ENCODE peak calls at places on chromosomes 7 and 10, in five cellular contexts. One of them, this sample, is unnamed.
A peak's percentile ranks its signal among the peaks of the same experiment; 100 is the strongest.

GRCh38 chr10:132518572-132519381 is 18.8 kb upstream of the INPP5A start:
- DNase-seq in COR-L47: no peak
- DNase-seq in hypothalamus: no peak
- DNase-seq in activated CD8-positive, alpha-beta T cell treated with anti-CD3 and anti-CD28 coated beads for 36 hours: peak; percentile 26
- DNase-seq in EL: no peak
- DNase-seq in this sample: no peak

GRCh38 chr7:28587211-28587610 is 174.9 kb downstream of the CREB5 start:
- DNase-seq in COR-L47: no peak
- DNase-seq in activated CD8-positive, alpha-beta T cell treated with anti-CD3 and anti-CD28 coated beads for 36 hours: no peak
- DNase-seq in hypothalamus: no peak
- DNase-seq in EL: peak; percentile 31
- DNase-seq in this sample: no peak

GRCh38 chr10:120085386-120085785 is 192.9 kb downstream of the SEC23IP start:
- DNase-seq in hypothalamus: no peak
- DNase-seq in activated CD8-positive, alpha-beta T cell treated with anti-CD3 and anti-CD28 coated beads for 36 hours: no peak
- DNase-seq in EL: no peak
- DNase-seq in COR-L47: no peak
- DNase-seq in this sample: no peak

GRCh38 chr7:70894799-70895198 is 237.1 kb upstream of the GALNT17 start:
- DNase-seq in COR-L47: no peak
- DNase-seq in hypothalamus: no peak
- DNase-seq in activated CD8-positive, alpha-beta T cell treated with anti-CD3 and anti-CD28 coated beads for 36 hours: no peak
- DNase-seq in EL: no peak
- DNase-seq in this sample: no peak

GRCh38 chr10:122140477-122140902 is 130.6 kb upstream of the BTBD16 start:
- DNase-seq in activated CD8-positive, alpha-beta T cell treated with anti-CD3 and anti-CD28 coated beads for 36 hours: no peak
- DNase-seq in hypothalamus: no peak
- DNase-seq in COR-L47: no peak
- DNase-seq in EL: peak; percentile 75
- DNase-seq in this sample: no peak

GRCh38 chr7:114901771-114902170 is 20.1 kb upstream of the MDFIC start:
- DNase-seq in activated CD8-positive, alpha-beta T cell treated with anti-CD3 and anti-CD28 coated beads for 36 hours: no peak
- DNase-seq in COR-L47: no peak
- DNase-seq in hypothalamus: no peak
- DNase-seq in EL: peak; percentile 36
- DNase-seq in this sample: no peak

GRCh38 chr10:101840102-101840684 is 3.4 kb downstream of the KCNIP2 start:
- DNase-seq in COR-L47: no peak
- DNase-seq in hypothalamus: no peak
- DNase-seq in EL: peak; percentile 63
- DNase-seq in activated CD8-positive, alpha-beta T cell treated with anti-CD3 and anti-CD28 coated beads for 36 hours: peak; percentile 58
- DNase-seq in this sample: peak; percentile 27

GRCh38 chr7:84492128-84492527 is 297.5 kb upstream of the SEMA3A start:
- DNase-seq in activated CD8-positive, alpha-beta T cell treated with anti-CD3 and anti-CD28 coated beads for 36 hours: no peak
- DNase-seq in COR-L47: no peak
- DNase-seq in hypothalamus: no peak
- DNase-seq in EL: no peak
- DNase-seq in this sample: no peak

GRCh38 chr10:15558136-15558535 is 161.6 kb downstream of the ITGA8 start:
- DNase-seq in COR-L47: no peak
- DNase-seq in EL: peak; percentile 70
- DNase-seq in activated CD8-positive, alpha-beta T cell treated with anti-CD3 and anti-CD28 coated beads for 36 hours: no peak
- DNase-seq in hypothalamus: no peak
- DNase-seq in this sample: no peak

GRCh38 chr7:157111311-157111710 is 27.4 kb upstream of the UBE3C start:
- DNase-seq in EL: no peak
- DNase-seq in COR-L47: no peak
- DNase-seq in activated CD8-positive, alpha-beta T cell treated with anti-CD3 and anti-CD28 coated beads for 36 hours: no peak
- DNase-seq in hypothalamus: no peak
- DNase-seq in this sample: no peak

GRCh38 chr7:142854505-142855400 is at the start of gene EPHB6:
- DNase-seq in EL: peak; percentile 62
- DNase-seq in activated CD8-positive, alpha-beta T cell treated with anti-CD3 and anti-CD28 coated beads for 36 hours: peak; percentile 58
- DNase-seq in COR-L47: peak; percentile 47
- DNase-seq in hypothalamus: no peak
- DNase-seq in this sample: peak; percentile 78

GRCh38 chr10:70480254-70480861 is 1.8 kb downstream of the PALD1 start:
- DNase-seq in hypothalamus: no peak
- DNase-seq in activated CD8-positive, alpha-beta T cell treated with anti-CD3 and anti-CD28 coated beads for 36 hours: peak; percentile 66
- DNase-seq in COR-L47: no peak
- DNase-seq in EL: no peak
- DNase-seq in this sample: peak; percentile 84

GRCh38 chr7:114903131-114903530 is 18.8 kb upstream of the MDFIC start:
- DNase-seq in activated CD8-positive, alpha-beta T cell treated with anti-CD3 and anti-CD28 coated beads for 36 hours: no peak
- DNase-seq in COR-L47: no peak
- DNase-seq in hypothalamus: no peak
- DNase-seq in EL: no peak
- DNase-seq in this sample: no peak

GRCh38 chr7:22559829-22560489 is 60.0 kb upstream of the STEAP1B start:
- DNase-seq in EL: peak; percentile 86
- DNase-seq in COR-L47: peak; percentile 58
- DNase-seq in hypothalamus: no peak
- DNase-seq in activated CD8-positive, alpha-beta T cell treated with anti-CD3 and anti-CD28 coated beads for 36 hours: peak; percentile 83
- DNase-seq in this sample: peak; percentile 65

GRCh38 chr7:150351587-150352194 is 10.3 kb upstream of the RARRES2 start:
- DNase-seq in activated CD8-positive, alpha-beta T cell treated with anti-CD3 and anti-CD28 coated beads for 36 hours: no peak
- DNase-seq in hypothalamus: no peak
- DNase-seq in COR-L47: no peak
- DNase-seq in EL: no peak
- DNase-seq in this sample: no peak

GRCh38 chr10:119413738-119414611 is 128.5 kb downstream of the RGS10 start:
- DNase-seq in hypothalamus: no peak
- DNase-seq in activated CD8-positive, alpha-beta T cell treated with anti-CD3 and anti-CD28 coated beads for 36 hours: no peak
- DNase-seq in EL: peak; percentile 21
- DNase-seq in COR-L47: no peak
- DNase-seq in this sample: no peak

GRCh38 chr10:80856186-80856585 is 318.5 kb downstream of the SH2D4B start:
- DNase-seq in hypothalamus: no peak
- DNase-seq in activated CD8-positive, alpha-beta T cell treated with anti-CD3 and anti-CD28 coated beads for 36 hours: no peak
- DNase-seq in EL: no peak
- DNase-seq in COR-L47: no peak
- DNase-seq in this sample: no peak

GRCh38 chr10:70662362-70663220 is 9.7 kb upstream of the ADAMTS14 start:
- DNase-seq in EL: no peak
- DNase-seq in COR-L47: no peak
- DNase-seq in activated CD8-positive, alpha-beta T cell treated with anti-CD3 and anti-CD28 coated beads for 36 hours: no peak
- DNase-seq in hypothalamus: no peak
- DNase-seq in this sample: no peak

GRCh38 chr10:5999440-6000165 is 22.3 kb upstream of the IL15RA start:
- DNase-seq in activated CD8-positive, alpha-beta T cell treated with anti-CD3 and anti-CD28 coated beads for 36 hours: no peak
- DNase-seq in EL: no peak
- DNase-seq in hypothalamus: no peak
- DNase-seq in COR-L47: peak; percentile 74
- DNase-seq in this sample: no peak

GRCh38 chr7:102834999-102835398 is 77.8 kb upstream of the LRRC17 start:
- DNase-seq in hypothalamus: no peak
- DNase-seq in EL: peak; percentile 85
- DNase-seq in COR-L47: no peak
- DNase-seq in activated CD8-positive, alpha-beta T cell treated with anti-CD3 and anti-CD28 coated beads for 36 hours: peak; percentile 42
- DNase-seq in this sample: no peak

GRCh38 chr10:24505759-24506158 is 217.9 kb downstream of the ARHGAP21 start:
- DNase-seq in EL: no peak
- DNase-seq in COR-L47: no peak
- DNase-seq in hypothalamus: no peak
- DNase-seq in activated CD8-positive, alpha-beta T cell treated with anti-CD3 and anti-CD28 coated beads for 36 hours: no peak
- DNase-seq in this sample: no peak

GRCh38 chr10:59750155-59750945 is 2.9 kb downstream of the MRLN start:
- DNase-seq in EL: no peak
- DNase-seq in hypothalamus: no peak
- DNase-seq in activated CD8-positive, alpha-beta T cell treated with anti-CD3 and anti-CD28 coated beads for 36 hours: no peak
- DNase-seq in COR-L47: no peak
- DNase-seq in this sample: no peak

GRCh38 chr7:20030417-20030816 is 186.8 kb downstream of the MACC1 start:
- DNase-seq in hypothalamus: no peak
- DNase-seq in EL: no peak
- DNase-seq in COR-L47: no peak
- DNase-seq in activated CD8-positive, alpha-beta T cell treated with anti-CD3 and anti-CD28 coated beads for 36 hours: no peak
- DNase-seq in this sample: no peak

GRCh38 chr7:47968852-47969774 is 10.3 kb downstream of the HUS1 start:
- DNase-seq in hypothalamus: peak; percentile 19
- DNase-seq in activated CD8-positive, alpha-beta T cell treated with anti-CD3 and anti-CD28 coated beads for 36 hours: peak; percentile 75
- DNase-seq in EL: peak; percentile 63
- DNase-seq in COR-L47: peak; percentile 59
- DNase-seq in this sample: peak; percentile 59

GRCh38 chr10:26488344-26488743 is 50.2 kb downstream of the APBB1IP start:
- DNase-seq in hypothalamus: no peak
- DNase-seq in EL: peak; percentile 86
- DNase-seq in COR-L47: no peak
- DNase-seq in activated CD8-positive, alpha-beta T cell treated with anti-CD3 and anti-CD28 coated beads for 36 hours: peak; percentile 47
- DNase-seq in this sample: no peak

GRCh38 chr10:63795461-63795860 is 274.3 kb downstream of the REEP3 start:
- DNase-seq in activated CD8-positive, alpha-beta T cell treated with anti-CD3 and anti-CD28 coated beads for 36 hours: no peak
- DNase-seq in COR-L47: no peak
- DNase-seq in EL: no peak
- DNase-seq in hypothalamus: no peak
- DNase-seq in this sample: no peak

GRCh38 chr10:64558094-64558870 is 1037.1 kb downstream of the REEP3 start:
- DNase-seq in hypothalamus: no peak
- DNase-seq in COR-L47: no peak
- DNase-seq in EL: no peak
- DNase-seq in activated CD8-positive, alpha-beta T cell treated with anti-CD3 and anti-CD28 coated beads for 36 hours: no peak
- DNase-seq in this sample: no peak

GRCh38 chr7:149723082-149723767 is 50.2 kb downstream of the ZNF467 start:
- DNase-seq in hypothalamus: no peak
- DNase-seq in activated CD8-positive, alpha-beta T cell treated with anti-CD3 and anti-CD28 coated beads for 36 hours: no peak
- DNase-seq in COR-L47: no peak
- DNase-seq in EL: no peak
- DNase-seq in this sample: no peak

GRCh38 chr7:101093907-101094306 is 8.6 kb downstream of the TRIM56 start:
- DNase-seq in hypothalamus: no peak
- DNase-seq in EL: peak; percentile 93
- DNase-seq in COR-L47: no peak
- DNase-seq in activated CD8-positive, alpha-beta T cell treated with anti-CD3 and anti-CD28 coated beads for 36 hours: no peak
- DNase-seq in this sample: no peak

GRCh38 chr7:102284399-102284798 is 2.3 kb upstream of the SH2B2 start:
- DNase-seq in EL: no peak
- DNase-seq in COR-L47: no peak
- DNase-seq in activated CD8-positive, alpha-beta T cell treated with anti-CD3 and anti-CD28 coated beads for 36 hours: peak; percentile 33
- DNase-seq in hypothalamus: no peak
- DNase-seq in this sample: no peak

GRCh38 chr7:158993591-158993990 is 137.2 kb downstream of the DYNC2I1 start:
- DNase-seq in COR-L47: no peak
- DNase-seq in activated CD8-positive, alpha-beta T cell treated with anti-CD3 and anti-CD28 coated beads for 36 hours: no peak
- DNase-seq in hypothalamus: no peak
- DNase-seq in EL: no peak
- DNase-seq in this sample: no peak

GRCh38 chr7:327305-327931 is 37.4 kb downstream of the FOXL3 start:
- DNase-seq in COR-L47: no peak
- DNase-seq in hypothalamus: no peak
- DNase-seq in EL: no peak
- DNase-seq in activated CD8-positive, alpha-beta T cell treated with anti-CD3 and anti-CD28 coated beads for 36 hours: no peak
- DNase-seq in this sample: no peak

GRCh38 chr10:29712108-29712507 is 77.3 kb upstream of the SVIL start:
- DNase-seq in EL: no peak
- DNase-seq in hypothalamus: no peak
- DNase-seq in COR-L47: peak; percentile 52
- DNase-seq in activated CD8-positive, alpha-beta T cell treated with anti-CD3 and anti-CD28 coated beads for 36 hours: no peak
- DNase-seq in this sample: no peak

GRCh38 chr7:155333346-155334234 is 35.9 kb downstream of the INSIG1 start:
- DNase-seq in activated CD8-positive, alpha-beta T cell treated with anti-CD3 and anti-CD28 coated beads for 36 hours: no peak
- DNase-seq in EL: no peak
- DNase-seq in COR-L47: no peak
- DNase-seq in hypothalamus: no peak
- DNase-seq in this sample: peak; percentile 71

GRCh38 chr10:25766687-25767221 is 167.3 kb upstream of the MYO3A start:
- DNase-seq in COR-L47: no peak
- DNase-seq in hypothalamus: no peak
- DNase-seq in EL: no peak
- DNase-seq in activated CD8-positive, alpha-beta T cell treated with anti-CD3 and anti-CD28 coated beads for 36 hours: no peak
- DNase-seq in this sample: no peak

GRCh38 chr7:137913985-137914384 is 67.2 kb upstream of the DGKI start:
- DNase-seq in activated CD8-positive, alpha-beta T cell treated with anti-CD3 and anti-CD28 coated beads for 36 hours: no peak
- DNase-seq in EL: no peak
- DNase-seq in COR-L47: no peak
- DNase-seq in hypothalamus: no peak
- DNase-seq in this sample: no peak

GRCh38 chr7:111364413-111364812 is 197.9 kb downstream of the IMMP2L start:
- DNase-seq in COR-L47: no peak
- DNase-seq in EL: peak; percentile 71
- DNase-seq in hypothalamus: no peak
- DNase-seq in activated CD8-positive, alpha-beta T cell treated with anti-CD3 and anti-CD28 coated beads for 36 hours: no peak
- DNase-seq in this sample: no peak

GRCh38 chr10:87506988-87507387 is 2.3 kb downstream of the MINPP1 start:
- DNase-seq in hypothalamus: no peak
- DNase-seq in COR-L47: no peak
- DNase-seq in EL: no peak
- DNase-seq in activated CD8-positive, alpha-beta T cell treated with anti-CD3 and anti-CD28 coated beads for 36 hours: no peak
- DNase-seq in this sample: no peak

GRCh38 chr7:63899691-63900393 is 98.8 kb upstream of the ZNF722 start:
- DNase-seq in activated CD8-positive, alpha-beta T cell treated with anti-CD3 and anti-CD28 coated beads for 36 hours: peak; percentile 74
- DNase-seq in hypothalamus: peak; percentile 61
- DNase-seq in EL: no peak
- DNase-seq in COR-L47: peak; percentile 4
- DNase-seq in this sample: peak; percentile 80

GRCh38 chr10:97673736-97674525 is 13.1 kb downstream of the AVPI1 start:
- DNase-seq in activated CD8-positive, alpha-beta T cell treated with anti-CD3 and anti-CD28 coated beads for 36 hours: peak; percentile 63
- DNase-seq in hypothalamus: no peak
- DNase-seq in EL: peak; percentile 78
- DNase-seq in COR-L47: no peak
- DNase-seq in this sample: peak; percentile 34

This sample was measured in DND-41.